ENCODE peak calls at places on chromosomes 13 and 19, in four cellular contexts. One of them, this sample, is unnamed. For H3K36me3, the result is how much of the 10 kb centered on the place peaks cover.

GRCh38 chr13:45807520-45808099 is 43.9 kb downstream of the SIAH3 start:
- DNase-seq in HCT116: peak
- DNase-seq in K562: peak
- DNase-seq in HepG2: peak
- DNase-seq in this sample: peak

GRCh38 chr19:43300876-43301765 is 31.8 kb upstream of the PSG9 start:
- DNase-seq in HCT116: no peak
- DNase-seq in K562: no peak
- DNase-seq in HepG2: no peak
- DNase-seq in this sample: no peak

GRCh38 chr19:45442927-45443461 is 19.3 kb upstream of the ERCC1 start:
- DNase-seq in HCT116: no peak
- DNase-seq in K562: peak
- DNase-seq in HepG2: no peak
- DNase-seq in this sample: no peak

GRCh38 chr13:50015750-50016149 is 506 bp downstream of the KCNRG start:
- DNase-seq in HCT116: no peak
- DNase-seq in K562: no peak
- DNase-seq in HepG2: no peak
- DNase-seq in this sample: no peak

GRCh38 chr13:59960683-59961082 is 203.0 kb downstream of the DIAPH3 start:
- DNase-seq in HCT116: no peak
- DNase-seq in K562: no peak
- DNase-seq in HepG2: no peak
- DNase-seq in this sample: no peak

GRCh38 chr19:3482507-3483225 is 575 bp downstream of the SMIM44 start:
- DNase-seq in HCT116: no peak
- DNase-seq in K562: peak
- DNase-seq in HepG2: no peak
- DNase-seq in this sample: no peak

GRCh38 chr13:50129065-50129922 is 114.0 kb downstream of the KCNRG start:
- DNase-seq in HCT116: no peak
- DNase-seq in K562: no peak
- DNase-seq in HepG2: no peak
- DNase-seq in this sample: no peak

GRCh38 chr19:641702-642101 is 2.0 kb downstream of the FGF22 start:
- DNase-seq in HCT116: no peak
- DNase-seq in K562: no peak
- DNase-seq in HepG2: no peak
- DNase-seq in this sample: no peak

GRCh38 chr13:111518161-111518791 is 197.8 kb downstream of the TEX29 start:
- DNase-seq in HCT116: no peak
- DNase-seq in K562: peak
- DNase-seq in HepG2: no peak
- DNase-seq in this sample: no peak

GRCh38 chr19:5152013-5152763 is 183.3 kb downstream of the KDM4B start:
- DNase-seq in HCT116: no peak
- DNase-seq in K562: no peak
- DNase-seq in HepG2: no peak
- DNase-seq in this sample: no peak

GRCh38 chr19:55525289-55526101 is 11.4 kb downstream of the SBK2 start:
- DNase-seq in HCT116: no peak
- DNase-seq in K562: no peak
- DNase-seq in HepG2: no peak
- DNase-seq in this sample: no peak

GRCh38 chr13:41231786-41232185 is 31.6 kb downstream of the MTRF1 start:
- DNase-seq in HCT116: no peak
- DNase-seq in K562: no peak
- DNase-seq in HepG2: peak
- DNase-seq in this sample: no peak

GRCh38 chr13:30376426-30377311 is 45.6 kb upstream of the UBE2L5 start:
- DNase-seq in HCT116: no peak
- DNase-seq in K562: no peak
- DNase-seq in HepG2: no peak
- DNase-seq in this sample: no peak

GRCh38 chr13:48490241-48490640 is 42.6 kb downstream of the RCBTB2 start:
- DNase-seq in HCT116: no peak
- DNase-seq in K562: no peak
- DNase-seq in HepG2: no peak
- DNase-seq in this sample: no peak

DNA sequence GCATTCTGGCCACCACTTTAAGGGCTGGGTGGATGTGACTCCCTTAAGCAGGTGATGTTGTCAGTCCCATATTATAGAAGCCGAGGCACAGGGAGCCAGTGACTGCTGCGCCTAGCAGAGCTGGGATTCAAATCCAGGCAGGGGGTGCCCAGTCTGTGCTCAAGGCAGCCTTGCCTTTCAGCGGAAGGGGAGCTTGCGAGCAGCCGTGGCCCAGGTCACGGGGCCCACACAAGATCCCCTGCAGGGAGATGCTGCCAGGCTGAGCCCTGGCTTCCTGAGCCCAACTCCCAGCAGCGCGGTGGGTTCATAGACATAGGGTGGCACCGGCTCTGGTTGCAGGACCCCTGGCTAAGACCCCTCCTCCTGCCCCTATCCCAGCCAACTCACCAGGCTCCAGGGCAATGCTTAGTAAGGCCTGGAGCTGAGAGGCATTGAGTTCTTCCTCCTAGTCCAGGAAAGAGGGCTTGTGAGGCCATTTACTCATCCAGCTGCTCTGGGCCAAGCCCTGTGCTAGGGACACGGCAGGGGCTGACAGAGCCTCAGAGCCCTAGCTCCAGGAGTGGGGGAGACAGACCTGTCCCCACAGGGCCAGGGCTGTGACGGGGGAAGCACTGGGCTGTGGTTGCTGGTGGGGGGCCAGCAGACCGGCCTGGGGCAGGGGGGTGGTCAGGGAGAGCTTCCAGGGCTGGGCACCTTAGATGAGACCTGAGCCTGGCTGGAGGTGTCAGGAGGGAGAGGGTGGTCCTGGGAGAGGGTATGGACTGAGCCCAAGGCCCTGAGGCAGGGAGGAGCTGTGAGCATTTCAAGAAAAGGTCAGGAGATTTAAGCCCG is 9.6 kb downstream of the CAPN12 start:
- DNase-seq in HCT116: no peak
- DNase-seq in K562: no peak
- DNase-seq in HepG2: no peak
- DNase-seq in this sample: peak
- TF ChIP-seq TCF7L2 in HCT116: no peak
- TF ChIP-seq TCF7L2 in K562: no peak
- TF ChIP-seq TCF7L2 in HepG2: no peak
- TF ChIP-seq TCF7L2 in this sample: peak

DNA sequence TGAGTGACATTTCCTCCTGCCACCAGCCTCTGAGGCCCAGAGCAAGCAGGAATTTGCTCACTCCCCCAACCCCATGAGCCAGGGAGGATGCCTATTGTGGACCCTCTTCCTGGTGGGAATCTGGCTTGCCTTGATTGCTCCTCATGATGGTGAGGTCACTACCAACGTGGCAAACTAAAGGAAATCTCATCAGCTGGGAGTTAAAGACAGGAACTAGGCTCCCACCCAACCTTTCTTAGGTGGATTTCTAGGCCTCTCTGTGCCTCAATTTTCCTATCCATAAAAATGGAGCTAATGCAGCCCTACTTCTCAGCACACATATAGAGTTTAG is 1.9 kb downstream of the B3GNT3 start:
- DNase-seq in HCT116: no peak
- DNase-seq in K562: no peak
- DNase-seq in HepG2: no peak
- DNase-seq in this sample: no peak
- H3K36me3 ChIP-seq in HCT116: under half
- H3K36me3 ChIP-seq in K562: under half
- H3K36me3 ChIP-seq in HepG2: under half
- H3K36me3 ChIP-seq in this sample: under half

GRCh38 chr19:38669532-38669931 is 22.1 kb downstream of the ACTN4 start:
- DNase-seq in HCT116: no peak
- DNase-seq in K562: no peak
- DNase-seq in HepG2: no peak
- DNase-seq in this sample: no peak
- H3K27ac ChIP-seq in HCT116: no peak
- H3K27ac ChIP-seq in K562: no peak
- H3K27ac ChIP-seq in HepG2: peak
- H3K27ac ChIP-seq in this sample: peak

DNA sequence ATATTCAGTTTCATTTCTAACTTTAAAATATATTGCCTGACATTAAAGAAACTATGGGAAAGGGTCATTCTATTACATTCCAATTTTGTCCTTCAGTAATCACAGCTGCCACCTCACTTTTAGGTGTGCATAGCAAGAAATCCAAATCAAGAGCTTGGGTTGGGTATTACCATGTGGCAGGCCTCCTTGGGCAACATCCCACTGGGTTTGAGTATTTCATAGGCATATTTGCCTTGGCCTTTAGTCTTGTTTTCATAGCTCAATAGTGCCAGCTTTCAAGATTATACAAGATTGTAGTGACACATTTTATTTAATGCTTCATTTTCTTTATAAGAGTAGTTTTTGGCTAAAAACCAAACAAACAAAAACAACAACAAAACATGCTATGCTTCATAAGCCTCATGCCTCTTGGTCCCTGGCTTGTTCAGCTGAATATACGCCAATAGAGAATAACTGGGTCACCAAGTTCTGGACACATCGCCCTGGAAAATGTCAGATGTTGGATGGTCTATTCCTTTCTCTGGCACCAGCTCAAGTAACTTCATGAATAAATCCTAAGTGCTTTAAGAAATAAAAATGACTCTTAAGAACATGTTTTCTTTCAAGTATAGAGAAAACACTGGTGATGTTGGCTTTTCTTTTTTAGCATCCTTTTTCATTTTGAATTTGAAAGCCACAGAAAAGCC is 167.5 kb upstream of the STARD13 start:
- DNase-seq in HCT116: no peak
- DNase-seq in K562: no peak
- DNase-seq in HepG2: no peak
- DNase-seq in this sample: no peak
- TF ChIP-seq TCF7L2 in HCT116: no peak
- TF ChIP-seq TCF7L2 in K562: no peak
- TF ChIP-seq TCF7L2 in HepG2: no peak
- TF ChIP-seq TCF7L2 in this sample: no peak

GRCh38 chr19:2040647-2041435 is 10.2 kb downstream of the MKNK2 start:
- DNase-seq in HCT116: no peak
- DNase-seq in K562: no peak
- DNase-seq in HepG2: no peak
- DNase-seq in this sample: no peak

GRCh38 chr19:2041436-2041685 is 9.7 kb downstream of the MKNK2 start:
- DNase-seq in HCT116: no peak
- DNase-seq in K562: no peak
- DNase-seq in HepG2: no peak
- DNase-seq in this sample: no peak

GRCh38 chr19:2038284-2039081 is 12.6 kb downstream of the MKNK2 start:
- DNase-seq in HCT116: no peak
- DNase-seq in K562: peak
- DNase-seq in HepG2: no peak
- DNase-seq in this sample: no peak

GRCh38 chr19:2039082-2039958 is 11.7 kb downstream of the MKNK2 start:
- DNase-seq in HCT116: no peak
- DNase-seq in K562: peak
- DNase-seq in HepG2: no peak
- DNase-seq in this sample: no peak

GRCh38 chr19:2039959-2040646 is 10.9 kb downstream of the MKNK2 start:
- DNase-seq in HCT116: no peak
- DNase-seq in K562: no peak
- DNase-seq in HepG2: no peak
- DNase-seq in this sample: no peak
- H3K36me3 ChIP-seq in HCT116: under half
- H3K36me3 ChIP-seq in K562: half or more
- H3K36me3 ChIP-seq in HepG2: under half
- H3K36me3 ChIP-seq in this sample: under half

GRCh38 chr19:7393934-7394508 is 45.3 kb downstream of the ARHGEF18 start:
- DNase-seq in HCT116: no peak
- DNase-seq in K562: no peak
- DNase-seq in HepG2: no peak
- DNase-seq in this sample: no peak
- H3K27ac ChIP-seq in HCT116: no peak
- H3K27ac ChIP-seq in K562: no peak
- H3K27ac ChIP-seq in HepG2: no peak
- H3K27ac ChIP-seq in this sample: peak

GRCh38 chr13:22940736-22941135 is 240.0 kb upstream of the SGCG start:
- DNase-seq in HCT116: no peak
- DNase-seq in K562: no peak
- DNase-seq in HepG2: no peak
- DNase-seq in this sample: no peak
- TF ChIP-seq TCF7L2 in HCT116: no peak
- TF ChIP-seq TCF7L2 in K562: no peak
- TF ChIP-seq TCF7L2 in HepG2: no peak
- TF ChIP-seq TCF7L2 in this sample: no peak

GRCh38 chr19:37936886-37937285 is 29.9 kb downstream of the SIPA1L3 start:
- DNase-seq in HCT116: no peak
- DNase-seq in K562: no peak
- DNase-seq in HepG2: no peak
- DNase-seq in this sample: no peak
- H3K36me3 ChIP-seq in HCT116: under half
- H3K36me3 ChIP-seq in K562: under half
- H3K36me3 ChIP-seq in HepG2: under half
- H3K36me3 ChIP-seq in this sample: under half

GRCh38 chr19:13428352-13428751 is 77.9 kb downstream of the CACNA1A start:
- DNase-seq in HCT116: peak
- DNase-seq in K562: peak
- DNase-seq in HepG2: no peak
- DNase-seq in this sample: no peak
- H3K27ac ChIP-seq in HCT116: no peak
- H3K27ac ChIP-seq in K562: no peak
- H3K27ac ChIP-seq in HepG2: no peak
- H3K27ac ChIP-seq in this sample: no peak

GRCh38 chr19:34471906-34472305 is 9.7 kb upstream of the WTIP start:
- DNase-seq in HCT116: no peak
- DNase-seq in K562: no peak
- DNase-seq in HepG2: no peak
- DNase-seq in this sample: no peak
- TF ChIP-seq TCF7L2 in HCT116: no peak
- TF ChIP-seq TCF7L2 in K562: no peak
- TF ChIP-seq TCF7L2 in HepG2: no peak
- TF ChIP-seq TCF7L2 in this sample: no peak

This sample was measured in Panc1.